ENCODE peak calls at places on chromosome 13, in six cellular contexts. One of them, this sample, is unnamed.
A peak's percentile ranks its signal among the peaks of the same experiment; 100 is the strongest.

GRCh38 chr13:39016789-39017188 is 21.1 kb downstream of the PROSER1 start:
- DNase-seq in T-cell: no peak
- DNase-seq in AG04450: no peak
- DNase-seq in Calu3: no peak
- DNase-seq in H54: no peak
- DNase-seq in KG1: no peak
- DNase-seq in this sample: no peak

GRCh38 chr13:27857271-27857670 is 62.5 kb upstream of the PDX1 start:
- DNase-seq in T-cell: no peak
- DNase-seq in AG04450: no peak
- DNase-seq in Calu3: no peak
- DNase-seq in H54: no peak
- DNase-seq in KG1: no peak
- DNase-seq in this sample: no peak

GRCh38 chr13:31625115-31625514 is 114.2 kb upstream of the RXFP2 start:
- DNase-seq in T-cell: no peak
- DNase-seq in AG04450: no peak
- DNase-seq in Calu3: no peak
- DNase-seq in H54: no peak
- DNase-seq in KG1: no peak
- DNase-seq in this sample: no peak

GRCh38 chr13:113454936-113455335 is 1.6 kb upstream of the ADPRHL1 start:
- DNase-seq in T-cell: no peak
- DNase-seq in AG04450: no peak
- DNase-seq in Calu3: no peak
- DNase-seq in H54: no peak
- DNase-seq in KG1: no peak
- DNase-seq in this sample: no peak

GRCh38 chr13:38899581-38899980 is 91.0 kb downstream of the STOML3 start:
- DNase-seq in T-cell: no peak
- DNase-seq in AG04450: no peak
- DNase-seq in Calu3: no peak
- DNase-seq in H54: no peak
- DNase-seq in KG1: no peak
- DNase-seq in this sample: no peak

GRCh38 chr13:91100944-91101343 is 246.5 kb upstream of the MIR17HG start:
- DNase-seq in T-cell: no peak
- DNase-seq in AG04450: no peak
- DNase-seq in Calu3: no peak
- DNase-seq in H54: no peak
- DNase-seq in KG1: no peak
- DNase-seq in this sample: no peak

GRCh38 chr13:37293295-37293694 is 187.8 kb upstream of the CSNK1A1L start:
- DNase-seq in T-cell: no peak
- DNase-seq in AG04450: no peak
- DNase-seq in Calu3: no peak
- DNase-seq in H54: no peak
- DNase-seq in KG1: no peak
- DNase-seq in this sample: no peak

GRCh38 chr13:97280478-97280877 is 58.3 kb downstream of the MBNL2 start:
- DNase-seq in T-cell: no peak
- DNase-seq in AG04450: no peak
- DNase-seq in Calu3: no peak
- DNase-seq in H54: no peak
- DNase-seq in KG1: no peak
- DNase-seq in this sample: no peak

GRCh38 chr13:23384111-23384510 is 49.4 kb downstream of the SACS start:
- DNase-seq in T-cell: no peak
- DNase-seq in AG04450: no peak
- DNase-seq in Calu3: no peak
- DNase-seq in H54: no peak
- DNase-seq in KG1: no peak
- DNase-seq in this sample: no peak

GRCh38 chr13:20968745-20969144 is 66.2 kb upstream of the XPO4 start:
- DNase-seq in T-cell: no peak
- DNase-seq in AG04450: no peak
- DNase-seq in Calu3: no peak
- DNase-seq in H54: no peak
- DNase-seq in KG1: no peak
- DNase-seq in this sample: no peak

GRCh38 chr13:55815458-55816033 is 1325.2 kb upstream of the PRR20A start:
- DNase-seq in T-cell: no peak
- DNase-seq in AG04450: no peak
- DNase-seq in Calu3: no peak
- DNase-seq in H54: no peak
- DNase-seq in KG1: no peak
- DNase-seq in this sample: no peak

GRCh38 chr13:50740052-50740741 is 103.3 kb downstream of the DLEU7 start:
- DNase-seq in T-cell: no peak
- DNase-seq in AG04450: no peak
- DNase-seq in Calu3: no peak
- DNase-seq in H54: no peak
- DNase-seq in KG1: no peak
- DNase-seq in this sample: no peak

GRCh38 chr13:71863249-71863648 is 3.8 kb downstream of the DACH1 start:
- DNase-seq in T-cell: no peak
- DNase-seq in AG04450: no peak
- DNase-seq in Calu3: no peak
- DNase-seq in H54: no peak
- DNase-seq in KG1: no peak
- DNase-seq in this sample: no peak

GRCh38 chr13:78187781-78188180 is 269.1 kb upstream of the EDNRB start:
- DNase-seq in T-cell: no peak
- DNase-seq in AG04450: no peak
- DNase-seq in Calu3: no peak
- DNase-seq in H54: no peak
- DNase-seq in KG1: no peak
- DNase-seq in this sample: no peak

GRCh38 chr13:113002206-113002821 is 33.3 kb downstream of the MCF2L start:
- DNase-seq in T-cell: no peak
- DNase-seq in AG04450: no peak
- DNase-seq in Calu3: peak; percentile 33
- DNase-seq in H54: no peak
- DNase-seq in KG1: no peak
- DNase-seq in this sample: no peak

GRCh38 chr13:24281188-24282008 is 28.0 kb upstream of the C1QTNF9 start:
- DNase-seq in T-cell: no peak
- DNase-seq in AG04450: no peak
- DNase-seq in Calu3: no peak
- DNase-seq in H54: no peak
- DNase-seq in KG1: no peak
- DNase-seq in this sample: no peak

GRCh38 chr13:73835138-73835721 is 299.0 kb downstream of the KLF12 start:
- DNase-seq in T-cell: no peak
- DNase-seq in AG04450: no peak
- DNase-seq in Calu3: no peak
- DNase-seq in H54: peak; percentile 20
- DNase-seq in KG1: peak; percentile 8
- DNase-seq in this sample: peak; percentile 33

GRCh38 chr13:42893346-42893745 is 98.7 kb downstream of the EPSTI1 start:
- DNase-seq in T-cell: no peak
- DNase-seq in AG04450: no peak
- DNase-seq in Calu3: no peak
- DNase-seq in H54: no peak
- DNase-seq in KG1: no peak
- DNase-seq in this sample: no peak

GRCh38 chr13:25232937-25233515 is 54.3 kb downstream of the MTMR6 start:
- DNase-seq in T-cell: no peak
- DNase-seq in AG04450: no peak
- DNase-seq in Calu3: no peak
- DNase-seq in H54: no peak
- DNase-seq in KG1: no peak
- DNase-seq in this sample: no peak

GRCh38 chr13:98879965-98880364 is 97.9 kb downstream of the DOCK9 start:
- DNase-seq in T-cell: no peak
- DNase-seq in AG04450: no peak
- DNase-seq in Calu3: no peak
- DNase-seq in H54: no peak
- DNase-seq in KG1: no peak
- DNase-seq in this sample: no peak

GRCh38 chr13:93248627-93249047 is 22.0 kb downstream of the GPC6 start:
- DNase-seq in T-cell: no peak
- DNase-seq in AG04450: no peak
- DNase-seq in Calu3: peak; percentile 3
- DNase-seq in H54: peak; percentile 42
- DNase-seq in KG1: no peak
- DNase-seq in this sample: peak; percentile 79

GRCh38 chr13:98632971-98633370 is 56.1 kb upstream of the STK24 start:
- DNase-seq in T-cell: no peak
- DNase-seq in AG04450: no peak
- DNase-seq in Calu3: no peak
- DNase-seq in H54: no peak
- DNase-seq in KG1: no peak
- DNase-seq in this sample: no peak

GRCh38 chr13:32200741-32201140 is 114.4 kb downstream of the ZAR1L start:
- DNase-seq in T-cell: no peak
- DNase-seq in AG04450: no peak
- DNase-seq in Calu3: no peak
- DNase-seq in H54: no peak
- DNase-seq in KG1: no peak
- DNase-seq in this sample: no peak

GRCh38 chr13:48236528-48237353 is 3.7 kb downstream of the ITM2B start:
- DNase-seq in T-cell: no peak
- DNase-seq in AG04450: no peak
- DNase-seq in Calu3: no peak
- DNase-seq in H54: no peak
- DNase-seq in KG1: no peak
- DNase-seq in this sample: no peak

GRCh38 chr13:35672611-35673010 is 196.1 kb upstream of the MAB21L1 start:
- DNase-seq in T-cell: no peak
- DNase-seq in AG04450: no peak
- DNase-seq in Calu3: no peak
- DNase-seq in H54: no peak
- DNase-seq in KG1: no peak
- DNase-seq in this sample: no peak

GRCh38 chr13:40390290-40391008 is 276.0 kb downstream of the FOXO1 start:
- DNase-seq in T-cell: no peak
- DNase-seq in AG04450: no peak
- DNase-seq in Calu3: no peak
- DNase-seq in H54: no peak
- DNase-seq in KG1: no peak
- DNase-seq in this sample: no peak

GRCh38 chr13:21074601-21075302 is 13.4 kb upstream of the LATS2 start:
- DNase-seq in T-cell: peak; percentile 35
- DNase-seq in AG04450: no peak
- DNase-seq in Calu3: no peak
- DNase-seq in H54: no peak
- DNase-seq in KG1: peak; percentile 89
- DNase-seq in this sample: no peak

GRCh38 chr13:39600766-39601165 is 2.2 kb downstream of the LHFPL6 start:
- DNase-seq in T-cell: no peak
- DNase-seq in AG04450: no peak
- DNase-seq in Calu3: no peak
- DNase-seq in H54: no peak
- DNase-seq in KG1: no peak
- DNase-seq in this sample: no peak

GRCh38 chr13:33251131-33251629 is 34.4 kb downstream of the STARD13 start:
- DNase-seq in T-cell: no peak
- DNase-seq in AG04450: peak; percentile 97
- DNase-seq in Calu3: no peak
- DNase-seq in H54: peak; percentile 36
- DNase-seq in KG1: peak; percentile 4
- DNase-seq in this sample: peak; percentile 94

GRCh38 chr13:40974460-40975407 is 44.4 kb downstream of the ELF1 start:
- DNase-seq in T-cell: peak; percentile 57
- DNase-seq in AG04450: no peak
- DNase-seq in Calu3: peak; percentile 30
- DNase-seq in H54: no peak
- DNase-seq in KG1: no peak
- DNase-seq in this sample: no peak

GRCh38 chr13:114213980-114214379 is 20.7 kb upstream of the CDC16 start:
- DNase-seq in T-cell: no peak
- DNase-seq in AG04450: no peak
- DNase-seq in Calu3: no peak
- DNase-seq in H54: no peak
- DNase-seq in KG1: no peak
- DNase-seq in this sample: no peak

GRCh38 chr13:34044660-34045080 is 226.7 kb downstream of the RFC3 start:
- DNase-seq in T-cell: no peak
- DNase-seq in AG04450: peak; percentile 18
- DNase-seq in Calu3: peak; percentile 14
- DNase-seq in H54: no peak
- DNase-seq in KG1: no peak
- DNase-seq in this sample: peak; percentile 49

GRCh38 chr13:91355099-91355825 is 7.8 kb downstream of the MIR17HG start:
- DNase-seq in T-cell: no peak
- DNase-seq in AG04450: no peak
- DNase-seq in Calu3: no peak
- DNase-seq in H54: no peak
- DNase-seq in KG1: no peak
- DNase-seq in this sample: no peak

GRCh38 chr13:24087611-24088235 is 72.8 kb upstream of the SPATA13 start:
- DNase-seq in T-cell: no peak
- DNase-seq in AG04450: no peak
- DNase-seq in Calu3: peak; percentile 49
- DNase-seq in H54: no peak
- DNase-seq in KG1: no peak
- DNase-seq in this sample: no peak

GRCh38 chr13:59570204-59570603 is 593.5 kb downstream of the DIAPH3 start:
- DNase-seq in T-cell: no peak
- DNase-seq in AG04450: no peak
- DNase-seq in Calu3: no peak
- DNase-seq in H54: no peak
- DNase-seq in KG1: no peak
- DNase-seq in this sample: no peak